ENCODE peak calls at places on chromosomes 4 and X, in four cellular contexts. One of them, this sample, is unnamed.
A peak's percentile ranks its signal among the peaks of the same experiment; 100 is the strongest.

GRCh38 chr4:66974665-66975064 is 570.6 kb downstream of the CENPC start:
- DNase-seq in WTC11: no peak
- DNase-seq in HepG2: no peak
- DNase-seq in K562: no peak
- DNase-seq in this sample: no peak

GRCh38 chr4:144189121-144189520 is 48.6 kb upstream of the GYPA start:
- DNase-seq in WTC11: no peak
- DNase-seq in HepG2: no peak
- DNase-seq in K562: no peak
- DNase-seq in this sample: no peak

GRCh38 chrX:108735680-108736508 is 469 bp downstream of the IRS4 start:
- DNase-seq in HepG2: no peak
- DNase-seq in WTC11: peak; percentile 17
- DNase-seq in K562: no peak
- DNase-seq in this sample: peak; percentile 10

GRCh38 chr4:25532579-25532978 is 123.1 kb upstream of the SLC34A2 start:
- DNase-seq in HepG2: no peak
- DNase-seq in K562: no peak
- DNase-seq in WTC11: no peak
- DNase-seq in this sample: no peak

GRCh38 chrX:151004085-151004484 is 20.9 kb downstream of the HMGB3 start:
- DNase-seq in WTC11: no peak
- DNase-seq in K562: no peak
- DNase-seq in HepG2: peak; percentile 3
- DNase-seq in this sample: peak; percentile 18

GRCh38 chr4:99504804-99505502 is 5.9 kb upstream of the C4orf17 start:
- DNase-seq in WTC11: no peak
- DNase-seq in HepG2: no peak
- DNase-seq in K562: no peak
- DNase-seq in this sample: no peak

GRCh38 chrX:15416133-15416993 is 32.1 kb upstream of the VEGFD start:
- DNase-seq in WTC11: no peak
- DNase-seq in HepG2: no peak
- DNase-seq in K562: no peak
- DNase-seq in this sample: peak; percentile 19

GRCh38 chr4:70759126-70759525 is 37.4 kb downstream of the RUFY3 start:
- DNase-seq in K562: no peak
- DNase-seq in HepG2: no peak
- DNase-seq in WTC11: no peak
- DNase-seq in this sample: no peak

GRCh38 chr4:24266014-24266413 is 318.3 kb downstream of the DHX15 start:
- DNase-seq in K562: no peak
- DNase-seq in WTC11: no peak
- DNase-seq in HepG2: no peak
- DNase-seq in this sample: no peak

GRCh38 chrX:134431894-134432293 is 28.1 kb upstream of the HPRT1 start:
- DNase-seq in WTC11: no peak
- DNase-seq in HepG2: no peak
- DNase-seq in K562: no peak
- DNase-seq in this sample: no peak

GRCh38 chr4:25051534-25051933 is 20.8 kb upstream of the LGI2 start:
- DNase-seq in WTC11: no peak
- DNase-seq in HepG2: no peak
- DNase-seq in K562: no peak
- DNase-seq in this sample: no peak

GRCh38 chr4:47836655-47837581 is 949 bp downstream of the CORIN start:
- DNase-seq in K562: peak; percentile 50
- DNase-seq in WTC11: peak; percentile 88
- DNase-seq in HepG2: peak; percentile 76
- DNase-seq in this sample: peak; percentile 74

GRCh38 chrX:107398115-107398514 is 51.3 kb upstream of the FRMPD3 start:
- DNase-seq in WTC11: no peak
- DNase-seq in K562: no peak
- DNase-seq in HepG2: no peak
- DNase-seq in this sample: no peak

GRCh38 chrX:126485371-126485770 is 67.2 kb downstream of the DCAF12L1 start:
- DNase-seq in WTC11: no peak
- DNase-seq in K562: no peak
- DNase-seq in HepG2: no peak
- DNase-seq in this sample: no peak

GRCh38 chrX:106484233-106484632 is 127.5 kb upstream of the RADX start:
- DNase-seq in K562: no peak
- DNase-seq in WTC11: no peak
- DNase-seq in HepG2: no peak
- DNase-seq in this sample: no peak

GRCh38 chr4:37953620-37954325 is 6.4 kb upstream of the PTTG2 start:
- DNase-seq in K562: peak; percentile 14
- DNase-seq in HepG2: peak; percentile 18
- DNase-seq in WTC11: no peak
- DNase-seq in this sample: peak; percentile 26
- TF ChIP-seq NR3C1 in K562: no peak
- TF ChIP-seq NR3C1 in HepG2: no peak
- TF ChIP-seq NR3C1 in WTC11: no peak
- TF ChIP-seq NR3C1 in this sample: no peak

GRCh38 chr4:109912706-109913621 is at the start of gene EGF:
- DNase-seq in K562: peak; percentile 75
- DNase-seq in HepG2: no peak
- DNase-seq in WTC11: no peak
- DNase-seq in this sample: no peak
- TF ChIP-seq NR3C1 in K562: no peak
- TF ChIP-seq NR3C1 in HepG2: no peak
- TF ChIP-seq NR3C1 in WTC11: no peak
- TF ChIP-seq NR3C1 in this sample: no peak

GRCh38 chr4:1569461-1570151 is 114.5 kb downstream of the FAM53A start:
- DNase-seq in K562: no peak
- DNase-seq in WTC11: peak; percentile 9
- DNase-seq in HepG2: no peak
- DNase-seq in this sample: no peak
- TF ChIP-seq NR3C1 in K562: no peak
- TF ChIP-seq NR3C1 in WTC11: no peak
- TF ChIP-seq NR3C1 in HepG2: no peak
- TF ChIP-seq NR3C1 in this sample: no peak

GRCh38 chr4:60805500-60806313 is 394.4 kb upstream of the ADGRL3 start:
- DNase-seq in K562: peak; percentile 1
- DNase-seq in HepG2: peak; percentile 32
- DNase-seq in WTC11: no peak
- DNase-seq in this sample: peak; percentile 18
- TF ChIP-seq NR3C1 in K562: no peak
- TF ChIP-seq NR3C1 in HepG2: no peak
- TF ChIP-seq NR3C1 in WTC11: no peak
- TF ChIP-seq NR3C1 in this sample: no peak

GRCh38 chr4:1297023-1297395 is 7.3 kb downstream of the MAEA start:
- DNase-seq in K562: no peak
- DNase-seq in HepG2: no peak
- DNase-seq in WTC11: no peak
- DNase-seq in this sample: no peak

GRCh38 chr4:1296324-1297022 is 6.8 kb downstream of the MAEA start:
- DNase-seq in WTC11: no peak
- DNase-seq in K562: no peak
- DNase-seq in HepG2: no peak
- DNase-seq in this sample: no peak

GRCh38 chr4:1299301-1299860 is 9.7 kb downstream of the MAEA start:
- DNase-seq in HepG2: no peak
- DNase-seq in K562: no peak
- DNase-seq in WTC11: no peak
- DNase-seq in this sample: no peak

GRCh38 chr4:1298461-1298860 is 8.8 kb downstream of the MAEA start:
- DNase-seq in HepG2: no peak
- DNase-seq in K562: no peak
- DNase-seq in WTC11: no peak
- DNase-seq in this sample: no peak

DNA sequence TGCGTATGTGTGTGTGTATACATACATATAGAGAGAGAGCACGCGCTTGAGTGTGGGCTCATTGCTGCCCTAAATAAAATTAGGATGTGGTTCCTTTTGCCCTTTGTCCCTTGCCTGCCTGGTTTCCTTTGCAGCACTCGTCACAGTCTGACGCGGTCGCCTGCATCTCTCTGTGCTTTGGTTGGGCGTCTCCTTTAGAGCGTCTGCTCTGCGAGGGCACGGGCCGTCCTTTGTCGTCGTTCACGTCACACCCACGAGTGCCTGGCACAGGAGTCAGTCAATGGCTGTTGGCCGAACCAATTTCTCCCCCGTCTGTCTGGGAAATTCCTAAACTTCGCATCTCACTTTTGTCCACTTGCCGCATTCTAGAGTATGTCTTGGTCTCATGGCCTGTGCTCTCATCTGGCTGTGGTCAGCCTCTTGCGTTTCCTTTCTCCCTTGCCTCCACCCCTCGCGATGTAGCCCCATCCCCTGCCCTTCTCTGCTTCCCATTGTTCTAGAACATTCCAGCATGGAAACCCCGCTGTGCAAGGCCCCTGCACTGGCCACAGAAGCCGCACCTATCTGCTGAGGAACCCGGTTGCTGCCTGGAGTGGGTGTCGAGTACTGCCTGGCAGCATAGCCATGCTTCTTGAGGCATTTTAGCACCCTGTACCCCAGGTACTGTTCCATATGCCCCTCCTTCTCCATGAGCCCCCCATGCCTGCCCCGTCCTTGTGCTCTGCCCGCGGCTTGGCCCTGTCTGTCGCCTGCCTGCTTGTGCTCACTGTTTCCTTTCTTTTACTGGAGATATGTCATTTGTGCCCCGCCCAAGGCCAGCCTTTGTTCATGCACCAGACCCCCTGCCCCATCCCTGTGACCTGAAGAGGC is 8.0 kb downstream of the MAEA start:
- DNase-seq in WTC11: peak; percentile 63
- DNase-seq in K562: no peak
- DNase-seq in HepG2: no peak
- DNase-seq in this sample: no peak
- TF ChIP-seq NR3C1 in WTC11: no peak
- TF ChIP-seq NR3C1 in K562: no peak
- TF ChIP-seq NR3C1 in HepG2: no peak
- TF ChIP-seq NR3C1 in this sample: no peak

GRCh38 chrX:136146614-136147319 is 566 bp upstream of the FHL1 start:
- DNase-seq in WTC11: peak; percentile 34
- DNase-seq in HepG2: no peak
- DNase-seq in K562: no peak
- DNase-seq in this sample: no peak

GRCh38 chrX:136147966-136148365 is 633 bp downstream of the FHL1 start:
- DNase-seq in HepG2: no peak
- DNase-seq in K562: no peak
- DNase-seq in WTC11: peak; percentile 16
- DNase-seq in this sample: no peak

GRCh38 chrX:136143714-136144113 is 3.6 kb upstream of the FHL1 start:
- DNase-seq in WTC11: no peak
- DNase-seq in HepG2: no peak
- DNase-seq in K562: no peak
- DNase-seq in this sample: no peak

GRCh38 chrX:136148391-136148790 is 1.1 kb downstream of the FHL1 start:
- DNase-seq in HepG2: no peak
- DNase-seq in WTC11: no peak
- DNase-seq in K562: no peak
- DNase-seq in this sample: no peak

GRCh38 chrX:136147320-136147901 is at the start of gene FHL1:
- DNase-seq in WTC11: peak; percentile 41
- DNase-seq in HepG2: no peak
- DNase-seq in K562: peak; percentile 63
- DNase-seq in this sample: no peak
- TF ChIP-seq NR3C1 in WTC11: no peak
- TF ChIP-seq NR3C1 in HepG2: no peak
- TF ChIP-seq NR3C1 in K562: no peak
- TF ChIP-seq NR3C1 in this sample: no peak